ENCODE peak calls at places on chromosomes 7 and 10, in four cellular contexts. One of them, this sample, is unnamed.

GRCh38 chr7:117110480-117111315 is 157.4 kb downstream of the ST7 start:
- DNase-seq in upper lobe of right lung: no peak
- DNase-seq in aorta: no peak
- DNase-seq in naive thymus-derived CD4-positive, alpha-beta T cell: no peak
- DNase-seq in this sample: no peak

GRCh38 chr7:15954671-15955354 is 268.3 kb upstream of the MEOX2 start:
- DNase-seq in upper lobe of right lung: no peak
- DNase-seq in aorta: no peak
- DNase-seq in naive thymus-derived CD4-positive, alpha-beta T cell: no peak
- DNase-seq in this sample: peak; percentile 79

GRCh38 chr10:104937528-104937927 is 296.4 kb downstream of the SORCS3 start:
- DNase-seq in naive thymus-derived CD4-positive, alpha-beta T cell: no peak
- DNase-seq in aorta: no peak
- DNase-seq in upper lobe of right lung: no peak
- DNase-seq in this sample: no peak

GRCh38 chr10:1451362-1451888 is 285.9 kb downstream of the ADARB2 start:
- DNase-seq in upper lobe of right lung: no peak
- DNase-seq in naive thymus-derived CD4-positive, alpha-beta T cell: no peak
- DNase-seq in aorta: no peak
- DNase-seq in this sample: no peak

GRCh38 chr7:129886184-129886817 is 66.5 kb downstream of the UBE2H start:
- DNase-seq in aorta: no peak
- DNase-seq in upper lobe of right lung: no peak
- DNase-seq in naive thymus-derived CD4-positive, alpha-beta T cell: no peak
- DNase-seq in this sample: no peak

GRCh38 chr10:32273326-32273725 is 73.6 kb downstream of the EPC1 start:
- DNase-seq in upper lobe of right lung: no peak
- DNase-seq in aorta: no peak
- DNase-seq in naive thymus-derived CD4-positive, alpha-beta T cell: no peak
- DNase-seq in this sample: no peak

GRCh38 chr7:139575338-139575680 is 51.8 kb downstream of the CLEC2L start:
- DNase-seq in upper lobe of right lung: no peak
- DNase-seq in aorta: no peak
- DNase-seq in naive thymus-derived CD4-positive, alpha-beta T cell: no peak
- DNase-seq in this sample: no peak

GRCh38 chr7:147903871-147904576 is 686.5 kb upstream of the C7orf33 start:
- DNase-seq in aorta: no peak
- DNase-seq in upper lobe of right lung: no peak
- DNase-seq in naive thymus-derived CD4-positive, alpha-beta T cell: no peak
- DNase-seq in this sample: peak; percentile 79

GRCh38 chr10:117980755-117981525 is 65.8 kb downstream of the RAB11FIP2 start:
- DNase-seq in upper lobe of right lung: no peak
- DNase-seq in aorta: no peak
- DNase-seq in naive thymus-derived CD4-positive, alpha-beta T cell: no peak
- DNase-seq in this sample: no peak

GRCh38 chr10:57818522-57818921 is 449.2 kb downstream of the IPMK start:
- DNase-seq in aorta: no peak
- DNase-seq in naive thymus-derived CD4-positive, alpha-beta T cell: no peak
- DNase-seq in upper lobe of right lung: no peak
- DNase-seq in this sample: no peak

GRCh38 chr7:83936056-83936703 is 258.4 kb downstream of the SEMA3A start:
- DNase-seq in aorta: peak; percentile 46
- DNase-seq in upper lobe of right lung: no peak
- DNase-seq in naive thymus-derived CD4-positive, alpha-beta T cell: no peak
- DNase-seq in this sample: peak; percentile 81

GRCh38 chr7:97495487-97495886 is 236.4 kb upstream of the TAC1 start:
- DNase-seq in upper lobe of right lung: no peak
- DNase-seq in aorta: no peak
- DNase-seq in naive thymus-derived CD4-positive, alpha-beta T cell: no peak
- DNase-seq in this sample: no peak

GRCh38 chr7:132390705-132391104 is 185.6 kb downstream of the PLXNA4 start:
- DNase-seq in upper lobe of right lung: no peak
- DNase-seq in naive thymus-derived CD4-positive, alpha-beta T cell: no peak
- DNase-seq in aorta: no peak
- DNase-seq in this sample: no peak

GRCh38 chr10:60176900-60177299 is 212.8 kb downstream of the ANK3 start:
- DNase-seq in naive thymus-derived CD4-positive, alpha-beta T cell: no peak
- DNase-seq in aorta: no peak
- DNase-seq in upper lobe of right lung: no peak
- DNase-seq in this sample: no peak

GRCh38 chr10:45553613-45554012 is 119.0 kb downstream of the ZFAND4 start:
- DNase-seq in upper lobe of right lung: no peak
- DNase-seq in aorta: no peak
- DNase-seq in naive thymus-derived CD4-positive, alpha-beta T cell: no peak
- DNase-seq in this sample: no peak

GRCh38 chr7:26334171-26334570 is 42.5 kb downstream of the SNX10 start:
- DNase-seq in naive thymus-derived CD4-positive, alpha-beta T cell: no peak
- DNase-seq in upper lobe of right lung: no peak
- DNase-seq in aorta: no peak
- DNase-seq in this sample: no peak

GRCh38 chr10:71423936-71424335 is 27.2 kb downstream of the CDH23 start:
- DNase-seq in upper lobe of right lung: no peak
- DNase-seq in aorta: no peak
- DNase-seq in naive thymus-derived CD4-positive, alpha-beta T cell: no peak
- DNase-seq in this sample: no peak
- H3K4me1 ChIP-seq in upper lobe of right lung: no peaks in the 10 kb centered on the region
- H3K4me1 ChIP-seq in aorta: no peaks in the 10 kb centered on the region
- H3K4me1 ChIP-seq in naive thymus-derived CD4-positive, alpha-beta T cell: no peaks in the 10 kb centered on the region
- H3K4me1 ChIP-seq in this sample: no peaks in the 10 kb centered on the region

GRCh38 chr7:32301427-32301826 is 188.8 kb downstream of the LSM5 start:
- DNase-seq in upper lobe of right lung: no peak
- DNase-seq in naive thymus-derived CD4-positive, alpha-beta T cell: no peak
- DNase-seq in aorta: no peak
- DNase-seq in this sample: no peak

GRCh38 chr7:32299133-32299702 is 191.0 kb downstream of the LSM5 start:
- DNase-seq in naive thymus-derived CD4-positive, alpha-beta T cell: no peak
- DNase-seq in aorta: no peak
- DNase-seq in upper lobe of right lung: no peak
- DNase-seq in this sample: no peak

GRCh38 chr7:32293833-32294232 is 196.3 kb downstream of the LSM5 start:
- DNase-seq in upper lobe of right lung: no peak
- DNase-seq in aorta: no peak
- DNase-seq in naive thymus-derived CD4-positive, alpha-beta T cell: no peak
- DNase-seq in this sample: no peak

DNA sequence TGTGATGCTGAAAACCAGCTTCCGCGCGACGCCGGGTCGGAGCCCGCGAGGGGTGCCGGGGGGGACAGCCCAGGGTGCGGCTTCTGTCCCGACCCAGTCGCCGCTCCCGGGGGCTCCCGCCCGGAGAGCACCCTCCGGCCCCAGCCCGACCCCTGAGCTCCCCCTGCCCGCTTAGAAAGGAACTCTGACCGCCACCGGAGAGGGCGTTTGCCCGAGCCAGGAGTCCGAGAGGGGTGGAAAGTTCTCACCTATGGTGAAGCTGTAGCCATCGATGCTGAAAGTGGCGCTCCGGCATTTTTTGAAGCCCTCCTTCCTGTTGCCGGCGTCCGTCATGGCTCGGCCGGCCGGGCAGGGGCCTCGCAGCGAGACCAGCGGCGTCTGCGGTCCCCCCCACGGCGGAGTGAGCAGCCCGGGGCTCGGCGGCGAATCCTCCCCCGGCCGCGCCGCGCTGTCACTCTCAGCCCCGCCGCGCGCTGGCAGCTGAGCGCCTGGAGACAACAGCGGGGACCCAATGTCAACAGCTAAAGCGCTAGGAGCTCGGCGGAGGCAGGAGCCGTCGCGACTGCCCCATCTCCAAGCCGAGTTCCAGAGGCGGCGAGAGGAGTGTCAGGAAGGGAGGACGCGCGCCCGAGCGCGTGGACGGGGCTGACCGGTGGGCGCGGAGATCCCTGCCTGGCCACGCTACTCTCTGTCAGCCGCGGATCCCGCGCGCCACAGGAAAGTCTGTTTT is 191.6 kb downstream of the LSM5 start:
- DNase-seq in naive thymus-derived CD4-positive, alpha-beta T cell: no peak
- DNase-seq in upper lobe of right lung: no peak
- DNase-seq in aorta: no peak
- DNase-seq in this sample: no peak
- H3K4me3 ChIP-seq in naive thymus-derived CD4-positive, alpha-beta T cell: no peak overlapping the region
- H3K4me3 ChIP-seq in upper lobe of right lung: peak overlapping the region; percentile 33
- H3K4me3 ChIP-seq in aorta: no peak overlapping the region
- H3K4me3 ChIP-seq in this sample: no peak overlapping the region

GRCh38 chr10:13700461-13701144 is 113.8 kb downstream of the PRPF18 start:
- DNase-seq in naive thymus-derived CD4-positive, alpha-beta T cell: no peak
- DNase-seq in upper lobe of right lung: peak; percentile 27
- DNase-seq in aorta: no peak
- DNase-seq in this sample: no peak

GRCh38 chr10:13699216-13699615 is 112.5 kb downstream of the PRPF18 start:
- DNase-seq in upper lobe of right lung: no peak
- DNase-seq in naive thymus-derived CD4-positive, alpha-beta T cell: no peak
- DNase-seq in aorta: no peak
- DNase-seq in this sample: no peak

GRCh38 chr10:13698217-13698616 is 111.5 kb downstream of the PRPF18 start:
- DNase-seq in upper lobe of right lung: no peak
- DNase-seq in aorta: no peak
- DNase-seq in naive thymus-derived CD4-positive, alpha-beta T cell: no peak
- DNase-seq in this sample: no peak

GRCh38 chr10:13693783-13694450 is 107.2 kb downstream of the PRPF18 start:
- DNase-seq in aorta: no peak
- DNase-seq in upper lobe of right lung: no peak
- DNase-seq in naive thymus-derived CD4-positive, alpha-beta T cell: no peak
- DNase-seq in this sample: no peak

GRCh38 chr10:13695588-13695987 is 108.8 kb downstream of the PRPF18 start:
- DNase-seq in naive thymus-derived CD4-positive, alpha-beta T cell: no peak
- DNase-seq in upper lobe of right lung: no peak
- DNase-seq in aorta: no peak
- DNase-seq in this sample: no peak
- H3K36me3 ChIP-seq in naive thymus-derived CD4-positive, alpha-beta T cell: no peaks in the 10 kb centered on the region
- H3K36me3 ChIP-seq in upper lobe of right lung: peaks cover 28% of the 10 kb centered on the region
- H3K36me3 ChIP-seq in aorta: no peaks in the 10 kb centered on the region
- H3K36me3 ChIP-seq in this sample: no peaks in the 10 kb centered on the region

DNA sequence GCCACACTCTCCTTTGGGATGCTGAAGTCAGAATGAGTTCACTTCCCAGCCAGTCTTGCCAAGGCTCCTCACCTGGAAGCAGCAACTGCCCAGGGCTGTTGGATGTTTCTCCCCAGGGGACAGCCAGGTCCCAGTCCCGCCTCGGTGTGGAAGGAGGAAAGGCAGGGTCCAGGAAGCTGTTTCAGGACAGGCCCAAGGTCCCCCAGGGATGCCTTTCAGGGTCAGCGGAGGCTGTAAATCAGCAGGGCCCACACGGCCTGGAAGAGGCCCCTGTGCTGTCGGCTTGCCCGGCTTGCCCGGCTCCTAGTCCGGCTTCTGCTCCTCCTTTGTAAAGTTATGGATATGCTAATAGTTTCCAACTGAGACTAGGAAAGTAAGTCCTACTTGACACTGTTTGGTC is 10.3 kb downstream of the IKZF1 start:
- DNase-seq in naive thymus-derived CD4-positive, alpha-beta T cell: no peak
- DNase-seq in aorta: no peak
- DNase-seq in upper lobe of right lung: no peak
- DNase-seq in this sample: no peak
- H3K4me1 ChIP-seq in naive thymus-derived CD4-positive, alpha-beta T cell: peaks cover 73% of the 10 kb centered on the region
- H3K4me1 ChIP-seq in aorta: no peaks in the 10 kb centered on the region
- H3K4me1 ChIP-seq in upper lobe of right lung: peaks cover 2% of the 10 kb centered on the region
- H3K4me1 ChIP-seq in this sample: no peaks in the 10 kb centered on the region

GRCh38 chr7:20795881-20796280 is 9.2 kb upstream of the SP8 start:
- DNase-seq in upper lobe of right lung: no peak
- DNase-seq in naive thymus-derived CD4-positive, alpha-beta T cell: no peak
- DNase-seq in aorta: no peak
- DNase-seq in this sample: no peak
- H3K4me3 ChIP-seq in upper lobe of right lung: no peak overlapping the region
- H3K4me3 ChIP-seq in naive thymus-derived CD4-positive, alpha-beta T cell: no peak overlapping the region
- H3K4me3 ChIP-seq in aorta: no peak overlapping the region
- H3K4me3 ChIP-seq in this sample: no peak overlapping the region